ENCODE peak calls at places on chromosomes 7 and 10, in seven cellular contexts. One of them, this sample, is unnamed.

GRCh38 chr10:34955391-34955790 is 134.8 kb downstream of the CUL2 start:
- DNase-seq in IMR-90: no peak
- DNase-seq in neuronal stem cell: no peak
- DNase-seq in mesendoderm: no peak
- DNase-seq in H1: no peak
- DNase-seq in mesenchymal stem cell: no peak
- DNase-seq in trophoblast cell: no peak
- DNase-seq in this sample: no peak

GRCh38 chr10:57627642-57628178 is 640.0 kb downstream of the IPMK start:
- DNase-seq in IMR-90: no peak
- DNase-seq in neuronal stem cell: no peak
- DNase-seq in mesendoderm: peak
- DNase-seq in H1: no peak
- DNase-seq in mesenchymal stem cell: no peak
- DNase-seq in trophoblast cell: no peak
- DNase-seq in this sample: peak

GRCh38 chr10:122062831-122063674 is 74.1 kb downstream of the TACC2 start:
- DNase-seq in IMR-90: peak
- DNase-seq in neuronal stem cell: peak
- DNase-seq in mesendoderm: peak
- DNase-seq in H1: peak
- DNase-seq in mesenchymal stem cell: peak
- DNase-seq in trophoblast cell: peak
- DNase-seq in this sample: peak

GRCh38 chr7:41584746-41585145 is 118.1 kb downstream of the INHBA start:
- DNase-seq in IMR-90: peak
- DNase-seq in neuronal stem cell: no peak
- DNase-seq in mesendoderm: no peak
- DNase-seq in H1: no peak
- DNase-seq in mesenchymal stem cell: peak
- DNase-seq in trophoblast cell: peak
- DNase-seq in this sample: no peak

GRCh38 chr10:24887855-24888231 is 64.6 kb downstream of the PRTFDC1 start:
- DNase-seq in IMR-90: no peak
- DNase-seq in neuronal stem cell: no peak
- DNase-seq in mesendoderm: no peak
- DNase-seq in H1: no peak
- DNase-seq in mesenchymal stem cell: no peak
- DNase-seq in trophoblast cell: no peak
- DNase-seq in this sample: no peak

GRCh38 chr10:95411635-95412034 is 120.8 kb upstream of the PDLIM1 start:
- DNase-seq in IMR-90: no peak
- DNase-seq in neuronal stem cell: no peak
- DNase-seq in mesendoderm: peak
- DNase-seq in H1: no peak
- DNase-seq in mesenchymal stem cell: no peak
- DNase-seq in trophoblast cell: no peak
- DNase-seq in this sample: no peak

GRCh38 chr10:2978111-2978510 is 89.2 kb upstream of the PFKP start:
- DNase-seq in IMR-90: peak
- DNase-seq in neuronal stem cell: peak
- DNase-seq in mesendoderm: peak
- DNase-seq in H1: no peak
- DNase-seq in mesenchymal stem cell: peak
- DNase-seq in trophoblast cell: peak
- DNase-seq in this sample: no peak

GRCh38 chr7:24905996-24906770 is 73.8 kb downstream of the OSBPL3 start:
- DNase-seq in IMR-90: no peak
- DNase-seq in neuronal stem cell: no peak
- DNase-seq in mesendoderm: peak
- DNase-seq in H1: no peak
- DNase-seq in mesenchymal stem cell: no peak
- DNase-seq in trophoblast cell: peak
- DNase-seq in this sample: no peak

GRCh38 chr10:100338434-100339036 is 8.5 kb upstream of the SCD start:
- DNase-seq in IMR-90: peak
- DNase-seq in neuronal stem cell: peak
- DNase-seq in mesendoderm: peak
- DNase-seq in H1: no peak
- DNase-seq in mesenchymal stem cell: peak
- DNase-seq in trophoblast cell: peak
- DNase-seq in this sample: peak

GRCh38 chr7:155665957-155666287 is 21.5 kb downstream of the RBM33 start:
- DNase-seq in IMR-90: peak
- DNase-seq in neuronal stem cell: no peak
- DNase-seq in mesendoderm: no peak
- DNase-seq in H1: no peak
- DNase-seq in mesenchymal stem cell: peak
- DNase-seq in trophoblast cell: peak
- DNase-seq in this sample: no peak

GRCh38 chr7:2104716-2105115 is 128.0 kb downstream of the MAD1L1 start:
- DNase-seq in IMR-90: no peak
- DNase-seq in neuronal stem cell: no peak
- DNase-seq in mesendoderm: no peak
- DNase-seq in H1: no peak
- DNase-seq in mesenchymal stem cell: peak
- DNase-seq in trophoblast cell: no peak
- DNase-seq in this sample: no peak

GRCh38 chr7:156607332-156608175 is 33.0 kb upstream of the RNF32 start:
- DNase-seq in IMR-90: peak
- DNase-seq in neuronal stem cell: no peak
- DNase-seq in mesendoderm: no peak
- DNase-seq in H1: no peak
- DNase-seq in mesenchymal stem cell: no peak
- DNase-seq in trophoblast cell: no peak
- DNase-seq in this sample: no peak

GRCh38 chr7:14806886-14807285 is 95.7 kb downstream of the DGKB start:
- DNase-seq in IMR-90: peak
- DNase-seq in neuronal stem cell: no peak
- DNase-seq in mesendoderm: no peak
- DNase-seq in H1: no peak
- DNase-seq in mesenchymal stem cell: peak
- DNase-seq in trophoblast cell: peak
- DNase-seq in this sample: no peak

GRCh38 chr10:61225939-61226338 is 227.2 kb downstream of the TMEM26 start:
- DNase-seq in IMR-90: no peak
- DNase-seq in neuronal stem cell: no peak
- DNase-seq in mesendoderm: no peak
- DNase-seq in H1: no peak
- DNase-seq in mesenchymal stem cell: no peak
- DNase-seq in trophoblast cell: no peak
- DNase-seq in this sample: no peak

GRCh38 chr7:8246020-8246419 is 15.9 kb downstream of the ICA1 start:
- DNase-seq in IMR-90: no peak
- DNase-seq in neuronal stem cell: no peak
- DNase-seq in mesendoderm: no peak
- DNase-seq in H1: no peak
- DNase-seq in mesenchymal stem cell: no peak
- DNase-seq in trophoblast cell: no peak
- DNase-seq in this sample: no peak

GRCh38 chr10:77165445-77166316 is 471.9 kb downstream of the KCNMA1 start:
- DNase-seq in IMR-90: peak
- DNase-seq in neuronal stem cell: peak
- DNase-seq in mesendoderm: peak
- DNase-seq in H1: peak
- DNase-seq in mesenchymal stem cell: peak
- DNase-seq in trophoblast cell: peak
- DNase-seq in this sample: peak

DNA sequence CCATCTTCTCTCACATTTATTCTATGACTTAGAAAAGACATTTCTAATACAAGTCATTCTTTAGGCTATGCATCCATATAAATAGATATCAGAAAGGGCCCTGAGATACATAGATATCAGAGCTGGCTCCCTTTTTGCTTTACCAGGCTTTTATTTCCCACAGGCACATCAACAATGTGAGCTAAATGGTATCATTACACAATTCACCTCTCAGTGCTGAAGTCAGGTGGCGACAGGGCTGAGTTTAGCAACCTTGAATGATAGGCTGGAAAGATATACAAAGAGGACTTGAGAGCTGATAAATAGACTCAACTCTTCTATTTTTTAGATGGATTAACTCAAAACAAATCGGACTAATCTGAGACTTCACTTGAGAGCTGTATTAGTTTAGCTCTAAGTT is 189.2 kb upstream of the COL1A2 start:
- DNase-seq in IMR-90: no peak
- DNase-seq in neuronal stem cell: no peak
- DNase-seq in mesendoderm: no peak
- DNase-seq in H1: no peak
- DNase-seq in mesenchymal stem cell: peak
- DNase-seq in trophoblast cell: no peak
- DNase-seq in this sample: no peak
- H3K4ac ChIP-seq in IMR-90: no peak
- H3K4ac ChIP-seq in neuronal stem cell: no peak
- H3K4ac ChIP-seq in mesendoderm: no peak
- H3K4ac ChIP-seq in H1: no peak
- H3K4ac ChIP-seq in mesenchymal stem cell: no peak
- H3K4ac ChIP-seq in trophoblast cell: no peak
- H3K4ac ChIP-seq in this sample: no peak

DNA sequence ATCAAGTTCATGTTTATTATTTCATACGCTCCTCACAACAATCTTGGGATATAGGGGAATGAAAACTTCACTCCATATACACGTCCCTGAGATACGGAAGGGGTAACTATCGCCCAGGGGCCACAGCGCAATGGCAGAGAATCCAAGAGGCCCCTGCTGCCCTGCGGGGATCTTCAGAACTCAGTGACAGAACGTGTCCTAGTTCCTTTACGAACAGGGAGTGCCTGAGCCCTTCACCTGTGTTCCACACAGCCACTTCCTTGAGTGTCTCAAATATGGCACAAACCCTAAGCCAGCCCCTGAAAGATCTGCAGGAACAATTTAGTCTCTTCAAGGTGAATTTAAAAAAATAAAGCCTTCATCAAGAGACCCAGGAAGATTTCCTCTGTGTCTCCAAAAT is 25.9 kb downstream of the LYZL1 start:
- DNase-seq in IMR-90: no peak
- DNase-seq in neuronal stem cell: no peak
- DNase-seq in mesendoderm: no peak
- DNase-seq in H1: no peak
- DNase-seq in mesenchymal stem cell: no peak
- DNase-seq in trophoblast cell: no peak
- DNase-seq in this sample: no peak
- H3K4ac ChIP-seq in IMR-90: no peak
- H3K4ac ChIP-seq in neuronal stem cell: no peak
- H3K4ac ChIP-seq in mesendoderm: no peak
- H3K4ac ChIP-seq in H1: no peak
- H3K4ac ChIP-seq in mesenchymal stem cell: no peak
- H3K4ac ChIP-seq in trophoblast cell: no peak
- H3K4ac ChIP-seq in this sample: no peak

GRCh38 chr10:27503498-27504006 is 552 bp upstream of the RAB18 start:
- DNase-seq in IMR-90: no peak
- DNase-seq in neuronal stem cell: peak
- DNase-seq in mesendoderm: no peak
- DNase-seq in H1: no peak
- DNase-seq in mesenchymal stem cell: no peak
- DNase-seq in trophoblast cell: no peak
- DNase-seq in this sample: no peak
- H3K4ac ChIP-seq in IMR-90: peak
- H3K4ac ChIP-seq in neuronal stem cell: no peak
- H3K4ac ChIP-seq in mesendoderm: no peak
- H3K4ac ChIP-seq in H1: no peak
- H3K4ac ChIP-seq in mesenchymal stem cell: peak
- H3K4ac ChIP-seq in trophoblast cell: no peak
- H3K4ac ChIP-seq in this sample: no peak

GRCh38 chr7:36224916-36225858 is 72.1 kb downstream of the EEPD1 start:
- DNase-seq in IMR-90: peak
- DNase-seq in neuronal stem cell: no peak
- DNase-seq in mesendoderm: peak
- DNase-seq in H1: no peak
- DNase-seq in mesenchymal stem cell: no peak
- DNase-seq in trophoblast cell: no peak
- DNase-seq in this sample: no peak
- H3K4ac ChIP-seq in IMR-90: peak
- H3K4ac ChIP-seq in neuronal stem cell: no peak
- H3K4ac ChIP-seq in mesendoderm: no peak
- H3K4ac ChIP-seq in H1: no peak
- H3K4ac ChIP-seq in mesenchymal stem cell: no peak
- H3K4ac ChIP-seq in trophoblast cell: no peak
- H3K4ac ChIP-seq in this sample: no peak

DNA sequence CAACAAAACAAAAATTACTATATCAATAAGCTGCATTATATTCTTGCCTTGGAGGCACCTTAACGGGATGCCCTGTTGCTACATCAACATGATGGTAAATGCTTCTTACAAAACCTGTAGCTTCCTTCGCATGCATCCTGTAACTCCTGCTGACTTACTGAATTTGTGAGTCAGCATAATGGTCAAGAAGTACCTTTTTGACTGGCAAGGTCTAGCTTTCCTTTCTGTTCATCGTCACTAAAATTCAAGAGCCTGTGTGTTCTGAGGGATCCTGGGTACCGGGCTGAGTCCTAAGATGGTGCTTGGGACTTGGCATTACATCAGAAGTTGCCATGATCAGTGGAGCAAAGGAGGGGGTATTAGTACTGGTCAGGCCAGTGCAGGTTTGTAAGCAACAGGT is 4.9 kb downstream of the PFKFB3 start:
- DNase-seq in IMR-90: no peak
- DNase-seq in neuronal stem cell: no peak
- DNase-seq in mesendoderm: no peak
- DNase-seq in H1: no peak
- DNase-seq in mesenchymal stem cell: peak
- DNase-seq in trophoblast cell: no peak
- DNase-seq in this sample: no peak
- H3K4ac ChIP-seq in IMR-90: no peak
- H3K4ac ChIP-seq in neuronal stem cell: no peak
- H3K4ac ChIP-seq in mesendoderm: no peak
- H3K4ac ChIP-seq in H1: no peak
- H3K4ac ChIP-seq in mesenchymal stem cell: no peak
- H3K4ac ChIP-seq in trophoblast cell: no peak
- H3K4ac ChIP-seq in this sample: no peak

This sample was measured in H9.